ENCODE peak calls at places on chromosomes 12 and 14, in ten cellular contexts. U is tibial artery, B is GM23338, H is astrocyte of the spinal cord, T is cardiac fibroblast, Z is heart right ventricle, S is choroid plexus epithelial cell, Q is esophagus squamous epithelium, M is spleen, E is Panc1. Y is an unnamed sample.

GRCh38 chr12:29223431-29223830 is 74.4 kb downstream of the FAR2 start:
- DNase-seq in U (no peak), B (no peak), H (no peak), T (no peak), Z (no peak), S (no peak), Q (no peak), M (no peak), E (no peak), Y (no peak)

GRCh38 chr12:2335517-2335916 is 282.7 kb downstream of the CACNA1C start:
- DNase-seq in U (no peak), B (no peak), H (no peak), T (no peak), Z (no peak), S (no peak), Q (no peak), M (no peak), E (no peak), Y (no peak)

GRCh38 chr14:45699451-45699850 is 446.4 kb upstream of the MIS18BP1 start:
- DNase-seq in U (no peak), B (no peak), H (peak; percentile 47), T (no peak), Z (no peak), S (peak; percentile 18), Q (no peak), M (no peak), E (no peak), Y (no peak)

GRCh38 chr14:24274101-24274543 is 2.7 kb upstream of the RABGGTA start:
- DNase-seq in U (no peak), B (peak; percentile 21), H (no peak), T (peak; percentile 10), Z (no peak), S (no peak), Q (no peak), M (no peak), E (no peak), Y (no peak)

GRCh38 chr12:52822771-52823510 is 9.0 kb upstream of the KRT4 start:
- DNase-seq in U (no peak), B (no peak), H (no peak), T (no peak), Z (no peak), S (no peak), Q (no peak), M (no peak), E (no peak), Y (no peak)

GRCh38 chr14:76957224-76957881 is 71.2 kb downstream of the IRF2BPL start:
- DNase-seq in U (no peak), B (no peak), H (no peak), T (no peak), Z (no peak), S (no peak), Q (no peak), M (no peak), E (no peak), Y (no peak)

GRCh38 chr12:26872623-26873022 is 39.6 kb upstream of the ITPR2 start:
- DNase-seq in U (no peak), B (no peak), H (no peak), T (no peak), Z (no peak), S (no peak), Q (no peak), M (no peak), E (no peak), Y (no peak)

GRCh38 chr12:100741084-100741711 is 53.4 kb upstream of the ANO4 start:
- DNase-seq in U (no peak), B (peak; percentile 43), H (peak; percentile 32), T (peak; percentile 45), Z (no peak), S (peak; percentile 60), Q (no peak), M (no peak), E (no peak), Y (peak; percentile 45)

GRCh38 chr14:100810861-100811461 is 15.0 kb upstream of the MEG3 start:
- DNase-seq in U (no peak), B (no peak), H (peak; percentile 79), T (no peak), Z (no peak), S (no peak), Q (no peak), M (no peak), E (no peak), Y (no peak)

GRCh38 chr14:69611264-69612013 is at the start of gene SUSD6:
- DNase-seq in U (peak; percentile 95), B (peak; percentile 87), H (peak; percentile 88), T (peak; percentile 84), Z (peak; percentile 91), S (peak; percentile 89), Q (peak; percentile 85), M (peak; percentile 98), E (no peak), Y (peak; percentile 84)

GRCh38 chr14:69612759-69613145 is 1.4 kb downstream of the SUSD6 start:
- DNase-seq in U (no peak), B (no peak), H (peak; percentile 36), T (peak; percentile 40), Z (no peak), S (no peak), Q (no peak), M (no peak), E (no peak), Y (peak; percentile 43)

GRCh38 chr14:69612014-69612758 is 790 bp downstream of the SUSD6 start:
- DNase-seq in U (no peak), B (peak; percentile 61), H (peak; percentile 29), T (peak; percentile 28), Z (no peak), S (no peak), Q (no peak), M (peak; percentile 91), E (no peak), Y (no peak)

GRCh38 chr14:69610020-69610858 is 1.2 kb upstream of the SUSD6 start:
- DNase-seq in U (no peak), B (no peak), H (no peak), T (no peak), Z (no peak), S (no peak), Q (no peak), M (no peak), E (no peak), Y (no peak)

GRCh38 chr14:69610859-69611263 is 535 bp upstream of the SUSD6 start:
- DNase-seq in U (no peak), B (peak; percentile 44), H (no peak), T (peak; percentile 53), Z (no peak), S (peak; percentile 52), Q (no peak), M (no peak), E (no peak), Y (no peak)
- H3K4me3 ChIP-seq in U (peak overlapping the region; percentile 83), B (peak overlapping the region; percentile 71), H (peak overlapping the region; percentile 46), T (peak overlapping the region; percentile 60), Z (peak overlapping the region; percentile 36), S (peak overlapping the region; percentile 64), Q (peak overlapping the region; percentile 81), M (peak overlapping the region; percentile 8), E (peak overlapping the region; percentile 55), Y (peak overlapping the region; percentile 69)

DNA sequence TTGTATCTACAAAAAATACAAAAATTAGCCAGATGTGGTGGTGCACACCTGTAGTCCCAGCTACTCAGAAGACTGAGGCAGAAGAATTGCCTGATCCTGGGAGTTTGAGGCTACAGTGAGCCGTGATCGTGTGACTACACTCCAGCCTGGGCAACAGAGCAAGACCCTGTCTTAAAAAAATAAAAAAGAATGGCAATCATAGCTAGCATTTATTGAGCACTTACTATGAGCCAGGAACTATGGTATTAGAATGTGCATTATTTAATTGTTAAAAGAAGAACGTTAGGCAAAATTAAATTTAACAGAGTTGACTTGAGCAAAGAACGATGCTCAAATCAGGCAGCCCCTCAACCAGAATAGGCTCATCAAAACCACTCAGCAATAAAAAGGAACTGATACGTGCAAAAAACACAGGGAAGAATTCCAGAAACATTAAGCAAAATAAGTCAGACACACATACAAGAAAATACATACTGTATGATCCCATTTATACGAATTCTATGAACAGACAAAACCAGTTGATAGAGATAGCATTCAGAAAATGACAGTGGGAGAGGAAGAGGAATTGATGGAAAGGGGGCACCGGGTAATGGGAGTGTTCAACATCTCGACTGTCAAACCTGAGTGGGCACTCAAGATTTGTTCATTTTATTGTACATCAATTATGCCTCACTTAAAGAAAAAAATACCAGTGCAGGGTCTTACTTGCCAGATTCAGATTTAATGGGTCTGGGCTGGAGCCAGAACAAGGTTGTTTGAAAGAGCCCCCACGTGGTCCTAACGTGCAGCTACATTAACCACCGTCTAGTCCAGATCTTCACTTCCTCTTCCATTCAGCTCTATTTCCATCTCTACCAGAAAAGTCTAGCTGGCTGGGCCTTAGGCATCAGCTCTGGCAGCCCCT is 8.0 kb downstream of the SCNN1A start:
- DNase-seq in U (no peak), B (no peak), H (no peak), T (peak; percentile 49), Z (no peak), S (peak; percentile 74), Q (no peak), M (peak; percentile 72), E (no peak), Y (peak; percentile 52)
- TF ChIP-seq CTCF in U (no peak), B (peak; percentile 32), H (peak; percentile 18), T (peak; percentile 20), Z (peak; percentile 51), S (peak; percentile 49), Q (no peak), M (peak; percentile 40), E (no peak), Y (peak; percentile 24)

GRCh38 chr14:106813477-106813823 is 1287.1 kb downstream of the TMEM121 start:
- DNase-seq in U (no peak), B (no peak), H (no peak), T (no peak), Z (no peak), S (no peak), Q (no peak), M (no peak), E (no peak), Y (no peak)
- H3K4me3 ChIP-seq in U (no peak overlapping the region), B (no peak overlapping the region), H (no peak overlapping the region), T (no peak overlapping the region), Z (no peak overlapping the region), S (no peak overlapping the region), Q (no peak overlapping the region), M (no peak overlapping the region), E (no peak overlapping the region), Y (no peak overlapping the region)

GRCh38 chr12:55942055-55942454 is 11.1 kb downstream of the DGKA start:
- DNase-seq in U (no peak), B (no peak), H (no peak), T (no peak), Z (no peak), S (no peak), Q (no peak), M (no peak), E (no peak), Y (no peak)

GRCh38 chr12:55942577-55943136 is 11.7 kb downstream of the DGKA start:
- DNase-seq in U (no peak), B (no peak), H (no peak), T (no peak), Z (no peak), S (no peak), Q (no peak), M (no peak), E (no peak), Y (no peak)

GRCh38 chr12:55938826-55939501 is 8.0 kb downstream of the DGKA start:
- DNase-seq in U (no peak), B (no peak), H (no peak), T (no peak), Z (no peak), S (no peak), Q (no peak), M (no peak), E (no peak), Y (no peak)

GRCh38 chr12:55937956-55938355 is 7.0 kb downstream of the DGKA start:
- DNase-seq in U (no peak), B (no peak), H (no peak), T (peak; percentile 45), Z (no peak), S (no peak), Q (no peak), M (no peak), E (no peak), Y (no peak)

GRCh38 chr12:55940065-55940732 is 9.2 kb downstream of the DGKA start:
- DNase-seq in U (peak; percentile 90), B (peak; percentile 97), H (peak; percentile 81), T (peak; percentile 89), Z (peak; percentile 87), S (peak; percentile 91), Q (no peak), M (peak; percentile 94), E (peak; percentile 81), Y (peak; percentile 87)
- TF ChIP-seq CTCF in U (peak; percentile 84), B (peak; percentile 97), H (peak; percentile 97), T (peak; percentile 94), Z (peak; percentile 94), S (peak; percentile 93), Q (peak; percentile 85), M (peak; percentile 96), E (peak; percentile 96), Y (peak; percentile 92)